ENCODE peak calls at places on chromosomes 13 and 19, in eight cellular contexts. P is H1, L is PC-9, O is lower lobe of right lung, U is cardiac muscle cell, J is psoas muscle, C is tibial nerve, N is thyroid gland. T is an unnamed sample.

GRCh38 chr19:19774354-19775033 is 41.6 kb upstream of the ZNF14 start:
- DNase-seq in P (no peak), L (no peak), O (no peak), U (no peak), J (no peak), C (no peak), N (no peak), T (no peak)

GRCh38 chr13:51557423-51557822 is 26.8 kb upstream of the WDFY2 start:
- DNase-seq in P (no peak), L (no peak), O (no peak), U (no peak), J (no peak), C (no peak), N (no peak), T (no peak)

GRCh38 chr13:44972956-44973581 is 16.2 kb downstream of the NUFIP1 start:
- DNase-seq in P (no peak), L (no peak), O (no peak), U (peak), J (no peak), C (no peak), N (no peak), T (no peak)

GRCh38 chr13:76677047-76677446 is 209.2 kb downstream of the KCTD12 start:
- DNase-seq in P (no peak), L (no peak), O (no peak), U (no peak), J (peak), C (peak), N (no peak), T (no peak)

GRCh38 chr13:114118763-114119123 is 13.7 kb downstream of the RASA3 start:
- DNase-seq in P (no peak), L (no peak), O (no peak), U (no peak), J (peak), C (no peak), N (peak), T (no peak)

GRCh38 chr19:628168-628567 is 5.2 kb downstream of the POLRMT start:
- DNase-seq in P (peak), L (no peak), O (no peak), U (no peak), J (no peak), C (no peak), N (no peak), T (no peak)

GRCh38 chr19:40567750-40568494 is 8.8 kb upstream of the SHKBP1 start:
- DNase-seq in P (peak), L (no peak), O (no peak), U (no peak), J (no peak), C (no peak), N (no peak), T (no peak)

GRCh38 chr19:41993612-41994483 is at the start of gene ATP1A3:
- DNase-seq in P (peak), L (peak), O (no peak), U (peak), J (no peak), C (no peak), N (no peak), T (no peak)

GRCh38 chr13:43180837-43181236 is 157.5 kb downstream of the DNAJC15 start:
- DNase-seq in P (no peak), L (no peak), O (no peak), U (no peak), J (no peak), C (no peak), N (no peak), T (no peak)

GRCh38 chr13:37136187-37136586 is 30.7 kb upstream of the CSNK1A1L start:
- DNase-seq in P (no peak), L (no peak), O (no peak), U (no peak), J (no peak), C (no peak), N (no peak), T (no peak)

GRCh38 chr13:57128909-57129308 is 11.8 kb upstream of the PRR20A start:
- DNase-seq in P (no peak), L (no peak), O (no peak), U (no peak), J (no peak), C (no peak), N (no peak), T (no peak)

GRCh38 chr19:10510301-10510802 is 6.9 kb downstream of the S1PR5 start:
- DNase-seq in P (peak), L (peak), O (no peak), U (peak), J (no peak), C (no peak), N (no peak), T (no peak)

GRCh38 chr13:101341464-101341863 is 74.8 kb downstream of the NALCN start:
- DNase-seq in P (no peak), L (no peak), O (no peak), U (no peak), J (no peak), C (no peak), N (no peak), T (no peak)

GRCh38 chr19:1214862-1215731 is 9.5 kb downstream of the STK11 start:
- DNase-seq in P (no peak), L (peak), O (peak), U (no peak), J (peak), C (no peak), N (peak), T (no peak)

GRCh38 chr19:49491030-49491803 is 3.8 kb downstream of the RPL13A start:
- DNase-seq in P (no peak), L (no peak), O (no peak), U (no peak), J (no peak), C (no peak), N (no peak), T (no peak)

GRCh38 chr13:72208112-72208645 is 341.2 kb upstream of the DACH1 start:
- DNase-seq in P (no peak), L (no peak), O (no peak), U (no peak), J (no peak), C (no peak), N (no peak), T (no peak)

GRCh38 chr13:47135800-47136658 is 239.2 kb upstream of the HTR2A start:
- DNase-seq in P (no peak), L (no peak), O (no peak), U (no peak), J (no peak), C (no peak), N (peak), T (no peak)

GRCh38 chr13:107867701-107868661 is 347.4 kb downstream of the LIG4 start:
- DNase-seq in P (peak), L (peak), O (no peak), U (peak), J (no peak), C (no peak), N (peak), T (no peak)

GRCh38 chr13:38384171-38384570 is 34.5 kb downstream of the UFM1 start:
- DNase-seq in P (no peak), L (no peak), O (no peak), U (no peak), J (no peak), C (no peak), N (no peak), T (no peak)

GRCh38 chr19:16051254-16052025 is 24.9 kb upstream of the TPM4 start:
- DNase-seq in P (no peak), L (no peak), O (peak), U (no peak), J (no peak), C (no peak), N (no peak), T (no peak)

GRCh38 chr19:44593294-44593693 is 20.1 kb upstream of the IGSF23 start:
- DNase-seq in P (no peak), L (no peak), O (no peak), U (no peak), J (no peak), C (no peak), N (no peak), T (no peak)

GRCh38 chr19:50696065-50696425 is 23.6 kb downstream of the SHANK1 start:
- DNase-seq in P (no peak), L (no peak), O (no peak), U (no peak), J (peak), C (no peak), N (no peak), T (no peak)
- H3K27ac ChIP-seq in P (no peak), L (no peak), O (no peak), U (no peak), J (no peak), C (no peak), N (no peak), T (no peak)

GRCh38 chr13:62293081-62293480 is 877.4 kb upstream of the PCDH20 start:
- DNase-seq in P (no peak), L (no peak), O (no peak), U (no peak), J (no peak), C (no peak), N (no peak), T (no peak)

GRCh38 chr13:62296812-62297211 is 881.2 kb upstream of the PCDH20 start:
- DNase-seq in P (no peak), L (no peak), O (no peak), U (no peak), J (no peak), C (no peak), N (no peak), T (no peak)

GRCh38 chr13:62290542-62290941 is 874.9 kb upstream of the PCDH20 start:
- DNase-seq in P (no peak), L (no peak), O (no peak), U (no peak), J (no peak), C (no peak), N (no peak), T (no peak)

GRCh38 chr13:62300021-62300420 is 884.4 kb upstream of the PCDH20 start:
- DNase-seq in P (no peak), L (no peak), O (no peak), U (no peak), J (no peak), C (no peak), N (no peak), T (no peak)

DNA sequence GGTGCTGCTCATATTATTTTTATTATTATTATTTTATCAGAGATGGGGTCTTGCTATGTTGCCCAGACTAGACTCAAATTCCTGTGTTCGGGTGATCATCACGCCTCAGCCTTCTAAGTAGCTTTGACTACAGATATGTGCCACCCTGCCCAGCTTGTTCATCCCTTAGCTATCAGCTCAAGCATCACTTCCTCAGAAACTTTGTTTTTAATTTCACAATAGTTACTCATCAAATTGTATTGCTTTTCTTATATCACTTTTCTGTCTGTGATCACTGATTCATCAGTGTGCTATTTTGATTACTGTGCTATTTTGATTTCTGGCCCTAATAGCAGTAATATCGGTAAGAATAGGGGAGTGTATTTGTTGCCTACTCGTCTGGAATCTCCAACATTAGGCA is 878.6 kb upstream of the PCDH20 start:
- DNase-seq in P (no peak), L (no peak), O (no peak), U (no peak), J (no peak), C (no peak), N (no peak), T (no peak)
- H3K27ac ChIP-seq in P (no peak), L (no peak), O (no peak), U (no peak), J (no peak), C (no peak), N (no peak), T (no peak)

GRCh38 chr19:12034610-12035009 is 869 bp downstream of the ZNF433 start:
- DNase-seq in P (no peak), L (no peak), O (no peak), U (no peak), J (no peak), C (no peak), N (peak), T (no peak)

GRCh38 chr19:12034196-12034595 is 1.3 kb downstream of the ZNF433 start:
- DNase-seq in P (no peak), L (no peak), O (no peak), U (no peak), J (no peak), C (no peak), N (peak), T (no peak)

DNA sequence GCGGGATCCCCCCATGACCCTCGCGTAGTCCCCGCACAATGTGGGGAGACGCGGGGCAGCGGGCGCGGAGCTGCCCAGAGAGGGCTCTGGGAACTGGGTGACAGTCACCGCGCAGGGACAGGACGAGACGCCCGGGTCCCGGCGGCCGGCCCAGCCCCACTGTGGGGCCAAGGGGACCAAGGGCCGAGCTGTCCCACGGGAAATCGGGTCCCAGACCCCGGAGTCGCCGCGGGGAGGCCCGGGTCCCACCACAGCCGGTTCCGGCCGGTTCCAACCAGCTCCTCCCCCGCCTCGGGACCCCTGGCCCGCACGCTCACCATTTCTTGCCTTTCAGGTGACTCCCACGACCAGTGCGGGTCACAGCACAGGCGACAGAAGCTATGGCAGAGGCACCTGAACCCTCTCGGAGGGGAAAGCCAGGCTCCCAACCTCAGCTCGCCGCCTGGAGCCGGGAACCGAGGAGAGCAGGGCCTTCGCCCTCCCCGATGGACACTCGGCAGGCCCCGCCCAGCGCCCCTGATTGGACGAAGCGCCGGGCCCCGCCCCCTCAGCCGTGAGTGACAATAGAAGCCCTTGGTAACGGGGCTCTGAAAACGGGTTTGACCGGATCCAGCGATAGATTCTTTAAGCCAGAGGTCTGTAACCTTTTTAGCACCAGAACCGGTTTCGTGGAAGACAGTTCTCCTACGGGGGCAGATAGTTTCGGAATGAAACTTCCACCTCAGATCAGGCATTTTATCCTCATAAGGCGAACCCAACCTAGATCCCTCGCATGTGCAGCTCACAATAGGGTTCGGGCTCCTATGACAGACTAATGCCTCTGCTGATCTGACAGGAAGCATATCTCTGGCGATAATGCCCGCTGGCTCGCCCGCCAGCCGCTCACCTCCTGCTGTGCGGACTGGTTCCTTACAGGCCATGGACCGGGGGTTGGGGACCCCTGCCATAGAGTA is at the start of gene ZNF433:
- DNase-seq in P (peak), L (peak), O (peak), U (peak), J (peak), C (peak), N (peak), T (peak)
- H3K27ac ChIP-seq in P (peak), L (no peak), O (peak), U (peak), J (peak), C (peak), N (peak), T (peak)

DNA sequence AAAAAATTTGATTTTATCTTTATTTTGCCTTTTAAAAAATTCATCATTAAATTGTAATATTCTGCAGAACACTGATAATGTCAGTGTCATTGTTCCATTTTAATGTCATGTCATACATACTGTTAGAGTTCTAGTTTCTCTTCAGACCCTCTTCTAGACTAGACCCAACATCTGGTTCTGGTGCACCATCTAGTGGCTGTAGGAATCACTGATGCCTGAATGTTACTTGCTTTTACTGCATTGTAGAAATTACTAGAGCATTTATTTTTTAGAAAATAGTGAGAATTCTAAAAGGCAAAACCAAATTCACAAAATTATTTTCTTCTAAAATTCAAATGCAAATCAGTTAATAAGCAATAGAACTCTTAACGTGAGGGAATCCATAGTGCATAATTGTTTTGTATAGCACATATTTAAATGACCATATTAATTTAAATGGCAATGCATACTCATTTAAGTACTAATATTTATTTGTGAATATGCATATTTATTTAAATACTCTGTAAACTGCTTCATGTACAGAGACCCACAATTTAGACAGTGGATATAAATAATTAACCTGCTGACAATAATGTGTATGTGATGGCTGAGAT is 425.7 kb downstream of the KLF12 start:
- DNase-seq in P (no peak), L (peak), O (no peak), U (peak), J (no peak), C (peak), N (peak), T (no peak)
- H3K27ac ChIP-seq in P (no peak), L (no peak), O (no peak), U (no peak), J (no peak), C (no peak), N (no peak), T (no peak)

DNA sequence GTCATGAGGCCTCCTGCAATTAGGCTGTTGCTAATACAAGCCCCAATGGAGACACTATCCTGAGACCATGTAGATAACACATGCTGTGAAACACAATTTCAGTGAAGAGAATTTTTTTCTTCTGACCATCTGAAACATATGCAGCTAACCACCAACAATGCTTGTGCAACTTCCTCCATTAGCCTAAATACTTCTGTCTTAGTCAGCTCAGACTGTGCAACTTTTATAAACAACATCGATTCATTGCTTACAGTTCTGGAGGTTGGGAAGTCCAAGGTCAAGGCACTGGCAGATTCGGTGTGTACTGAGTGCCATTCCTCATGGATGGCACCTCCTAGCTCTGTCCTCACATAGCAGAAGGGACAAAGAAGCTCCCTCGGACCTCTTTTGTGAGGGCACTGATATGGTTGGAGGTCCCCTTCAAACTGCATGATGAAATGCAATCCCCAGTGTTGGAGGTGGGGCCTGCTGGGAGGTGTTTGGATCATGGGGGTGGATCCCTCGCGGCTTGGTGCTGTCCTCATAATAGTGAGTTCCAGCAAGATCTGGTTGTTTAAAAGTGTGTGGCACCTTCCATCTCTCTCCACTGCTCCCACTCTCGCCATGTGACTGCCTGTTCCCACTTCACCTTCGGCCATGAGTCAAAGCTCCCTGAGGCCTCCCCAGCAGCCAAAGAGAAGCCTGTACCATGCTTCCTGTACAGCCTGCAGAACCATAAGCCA is 27.7 kb downstream of the STK24 start:
- DNase-seq in P (no peak), L (no peak), O (no peak), U (no peak), J (no peak), C (no peak), N (no peak), T (no peak)
- H3K27ac ChIP-seq in P (no peak), L (no peak), O (no peak), U (no peak), J (peak), C (no peak), N (no peak), T (no peak)

GRCh38 chr13:28714651-28715050 is 4.1 kb downstream of the SLC46A3 start:
- DNase-seq in P (no peak), L (no peak), O (no peak), U (no peak), J (no peak), C (no peak), N (no peak), T (no peak)

GRCh38 chr13:28704919-28705318 is 13.9 kb downstream of the SLC46A3 start:
- DNase-seq in P (no peak), L (no peak), O (no peak), U (no peak), J (no peak), C (no peak), N (no peak), T (no peak)

GRCh38 chr13:28707629-28708427 is 10.9 kb downstream of the SLC46A3 start:
- DNase-seq in P (no peak), L (no peak), O (no peak), U (no peak), J (no peak), C (no peak), N (no peak), T (no peak)

GRCh38 chr13:28705734-28706133 is 13.0 kb downstream of the SLC46A3 start:
- DNase-seq in P (no peak), L (no peak), O (no peak), U (no peak), J (no peak), C (no peak), N (no peak), T (no peak)

GRCh38 chr13:28710161-28710560 is 8.6 kb downstream of the SLC46A3 start:
- DNase-seq in P (no peak), L (no peak), O (no peak), U (no peak), J (no peak), C (no peak), N (no peak), T (no peak)
- H3K27ac ChIP-seq in P (no peak), L (no peak), O (no peak), U (no peak), J (no peak), C (no peak), N (no peak), T (no peak)

GRCh38 chr13:58239774-58240268 is 608.3 kb downstream of the PCDH17 start:
- DNase-seq in P (no peak), L (no peak), O (no peak), U (no peak), J (no peak), C (no peak), N (no peak), T (no peak)
- H3K27ac ChIP-seq in P (no peak), L (no peak), O (no peak), U (no peak), J (no peak), C (no peak), N (no peak), T (no peak)

GRCh38 chr19:4454621-4454951 is 3.0 kb downstream of the UBXN6 start:
- DNase-seq in P (no peak), L (no peak), O (no peak), U (no peak), J (no peak), C (no peak), N (no peak), T (no peak)
- H3K27ac ChIP-seq in P (no peak), L (no peak), O (no peak), U (no peak), J (peak), C (no peak), N (peak), T (peak)

DNA sequence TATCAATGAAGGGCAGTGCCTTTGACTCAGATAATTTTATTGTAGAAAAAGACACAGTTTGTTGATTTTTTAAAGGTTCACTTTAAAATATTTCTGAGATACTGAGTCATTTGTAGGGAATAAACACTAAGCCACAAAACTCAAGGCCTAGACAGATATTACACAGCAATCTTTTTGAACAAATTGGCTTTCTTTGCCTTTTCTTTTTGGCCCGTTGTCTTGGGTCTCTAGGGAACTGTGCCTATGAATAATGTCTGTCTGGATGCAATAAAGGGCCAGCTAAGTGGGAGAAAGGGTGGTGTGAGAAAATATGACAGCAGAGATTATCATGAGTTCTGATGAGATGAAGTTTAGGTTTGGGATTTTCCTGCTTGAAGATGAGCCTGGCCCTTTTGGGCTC is 1086.5 kb downstream of the UQCRFS1 start:
- DNase-seq in P (no peak), L (no peak), O (no peak), U (no peak), J (no peak), C (no peak), N (no peak), T (no peak)
- H3K27ac ChIP-seq in P (no peak), L (no peak), O (no peak), U (no peak), J (no peak), C (no peak), N (no peak), T (no peak)